ENCODE peak calls at places on chromosomes 1 and 21, in five cellular contexts. One of them, this sample, is unnamed.

GRCh38 chr1:182087304-182087703 is 25.8 kb upstream of the ZNF648 start:
- DNase-seq in heart left ventricle: no peak
- DNase-seq in transverse colon: no peak
- DNase-seq in sigmoid colon: no peak
- DNase-seq in thyroid gland: no peak
- DNase-seq in this sample: peak; percentile 35

GRCh38 chr1:45971922-45972321 is 160.5 kb downstream of the PIK3R3 start:
- DNase-seq in heart left ventricle: no peak
- DNase-seq in transverse colon: no peak
- DNase-seq in sigmoid colon: no peak
- DNase-seq in thyroid gland: no peak
- DNase-seq in this sample: no peak

GRCh38 chr1:112448937-112449629 is 53.1 kb downstream of the CTTNBP2NL start:
- DNase-seq in heart left ventricle: no peak
- DNase-seq in transverse colon: no peak
- DNase-seq in sigmoid colon: no peak
- DNase-seq in thyroid gland: no peak
- DNase-seq in this sample: no peak

GRCh38 chr1:88892146-88892877 is 945 bp upstream of the GTF2B start:
- DNase-seq in heart left ventricle: no peak
- DNase-seq in transverse colon: no peak
- DNase-seq in sigmoid colon: no peak
- DNase-seq in thyroid gland: no peak
- DNase-seq in this sample: peak; percentile 45

GRCh38 chr1:224454337-224455055 is 19.9 kb upstream of the WDR26 start:
- DNase-seq in heart left ventricle: no peak
- DNase-seq in transverse colon: peak; percentile 59
- DNase-seq in sigmoid colon: no peak
- DNase-seq in thyroid gland: peak; percentile 41
- DNase-seq in this sample: no peak

GRCh38 chr1:12585536-12585935 is 32.5 kb downstream of the DHRS3 start:
- DNase-seq in heart left ventricle: peak; percentile 19
- DNase-seq in transverse colon: no peak
- DNase-seq in sigmoid colon: no peak
- DNase-seq in thyroid gland: no peak
- DNase-seq in this sample: no peak

GRCh38 chr21:45973475-45974072 is 8.0 kb upstream of the COL6A1 start:
- DNase-seq in heart left ventricle: peak; percentile 92
- DNase-seq in transverse colon: peak; percentile 76
- DNase-seq in sigmoid colon: peak; percentile 96
- DNase-seq in thyroid gland: peak; percentile 78
- DNase-seq in this sample: peak; percentile 15

GRCh38 chr1:232831895-232832294 is 26.7 kb downstream of the MAP10 start:
- DNase-seq in heart left ventricle: no peak
- DNase-seq in transverse colon: no peak
- DNase-seq in sigmoid colon: no peak
- DNase-seq in thyroid gland: no peak
- DNase-seq in this sample: no peak

GRCh38 chr1:48619529-48619928 is 147.5 kb upstream of the SPATA6 start:
- DNase-seq in heart left ventricle: peak; percentile 29
- DNase-seq in transverse colon: no peak
- DNase-seq in sigmoid colon: no peak
- DNase-seq in thyroid gland: no peak
- DNase-seq in this sample: no peak

GRCh38 chr1:3066250-3066711 is 2.7 kb upstream of the PRDM16 start:
- DNase-seq in heart left ventricle: peak; percentile 82
- DNase-seq in transverse colon: peak; percentile 6
- DNase-seq in sigmoid colon: peak; percentile 58
- DNase-seq in thyroid gland: peak; percentile 91
- DNase-seq in this sample: no peak

GRCh38 chr1:151867785-151868403 is 14.4 kb upstream of the THEM5 start:
- DNase-seq in heart left ventricle: no peak
- DNase-seq in transverse colon: peak; percentile 15
- DNase-seq in sigmoid colon: no peak
- DNase-seq in thyroid gland: no peak
- DNase-seq in this sample: no peak

GRCh38 chr1:84300991-84301758 is at the start of gene SAMD13:
- DNase-seq in heart left ventricle: peak; percentile 88
- DNase-seq in transverse colon: peak; percentile 90
- DNase-seq in sigmoid colon: peak; percentile 84
- DNase-seq in thyroid gland: peak; percentile 93
- DNase-seq in this sample: peak; percentile 81

GRCh38 chr21:34570315-34570714 is 44.6 kb downstream of the RCAN1 start:
- DNase-seq in heart left ventricle: no peak
- DNase-seq in transverse colon: no peak
- DNase-seq in sigmoid colon: no peak
- DNase-seq in thyroid gland: no peak
- DNase-seq in this sample: no peak

GRCh38 chr1:23423415-23424170 is 955 bp downstream of the TCEA3 start:
- DNase-seq in heart left ventricle: peak; percentile 50
- DNase-seq in transverse colon: peak; percentile 88
- DNase-seq in sigmoid colon: no peak
- DNase-seq in thyroid gland: peak; percentile 70
- DNase-seq in this sample: no peak

GRCh38 chr1:75614455-75615379 is 3.8 kb upstream of the SLC44A5 start:
- DNase-seq in heart left ventricle: peak; percentile 41
- DNase-seq in transverse colon: peak; percentile 9
- DNase-seq in sigmoid colon: no peak
- DNase-seq in thyroid gland: peak; percentile 31
- DNase-seq in this sample: peak; percentile 7

GRCh38 chr1:38028105-38028591 is 15.6 kb downstream of the UTP11 start:
- DNase-seq in heart left ventricle: no peak
- DNase-seq in transverse colon: no peak
- DNase-seq in sigmoid colon: no peak
- DNase-seq in thyroid gland: no peak
- DNase-seq in this sample: no peak

GRCh38 chr1:36553591-36554417 is 71.1 kb upstream of the CSF3R start:
- DNase-seq in heart left ventricle: peak; percentile 57
- DNase-seq in transverse colon: peak; percentile 44
- DNase-seq in sigmoid colon: peak; percentile 57
- DNase-seq in thyroid gland: peak; percentile 40
- DNase-seq in this sample: peak; percentile 52

GRCh38 chr21:41411449-41412089 is 14.5 kb upstream of the MX1 start:
- DNase-seq in heart left ventricle: peak; percentile 56
- DNase-seq in transverse colon: peak; percentile 83
- DNase-seq in sigmoid colon: no peak
- DNase-seq in thyroid gland: peak; percentile 73
- DNase-seq in this sample: no peak

GRCh38 chr1:174060090-174060489 is 37.9 kb upstream of the RC3H1 start:
- DNase-seq in heart left ventricle: no peak
- DNase-seq in transverse colon: no peak
- DNase-seq in sigmoid colon: no peak
- DNase-seq in thyroid gland: no peak
- DNase-seq in this sample: no peak

GRCh38 chr1:40341509-40342380 is 24.7 kb upstream of the COL9A2 start:
- DNase-seq in heart left ventricle: no peak
- DNase-seq in transverse colon: no peak
- DNase-seq in sigmoid colon: no peak
- DNase-seq in thyroid gland: no peak
- DNase-seq in this sample: no peak

GRCh38 chr21:25607151-25607811 is at the start of gene MRPL39:
- DNase-seq in heart left ventricle: peak; percentile 90
- DNase-seq in transverse colon: peak; percentile 89
- DNase-seq in sigmoid colon: peak; percentile 92
- DNase-seq in thyroid gland: peak; percentile 79
- DNase-seq in this sample: peak; percentile 92
- TF ChIP-seq POLR2A in heart left ventricle: no peak
- TF ChIP-seq POLR2A in transverse colon: peak; percentile 55
- TF ChIP-seq POLR2A in sigmoid colon: no peak
- TF ChIP-seq POLR2A in thyroid gland: peak; percentile 43
- TF ChIP-seq POLR2A in this sample: peak; percentile 79

GRCh38 chr1:239619190-239619589 is 232.8 kb downstream of the CHRM3 start:
- DNase-seq in heart left ventricle: no peak
- DNase-seq in transverse colon: no peak
- DNase-seq in sigmoid colon: no peak
- DNase-seq in thyroid gland: no peak
- DNase-seq in this sample: no peak
- TF ChIP-seq POLR2A in heart left ventricle: no peak
- TF ChIP-seq POLR2A in transverse colon: no peak
- TF ChIP-seq POLR2A in sigmoid colon: no peak
- TF ChIP-seq POLR2A in thyroid gland: no peak
- TF ChIP-seq POLR2A in this sample: no peak

GRCh38 chr1:58780586-58781452 is 3.0 kb downstream of the JUN start:
- DNase-seq in heart left ventricle: no peak
- DNase-seq in transverse colon: no peak
- DNase-seq in sigmoid colon: no peak
- DNase-seq in thyroid gland: no peak
- DNase-seq in this sample: no peak
- TF ChIP-seq POLR2A in heart left ventricle: no peak
- TF ChIP-seq POLR2A in transverse colon: peak; percentile 68
- TF ChIP-seq POLR2A in sigmoid colon: no peak
- TF ChIP-seq POLR2A in thyroid gland: peak; percentile 24
- TF ChIP-seq POLR2A in this sample: no peak

DNA sequence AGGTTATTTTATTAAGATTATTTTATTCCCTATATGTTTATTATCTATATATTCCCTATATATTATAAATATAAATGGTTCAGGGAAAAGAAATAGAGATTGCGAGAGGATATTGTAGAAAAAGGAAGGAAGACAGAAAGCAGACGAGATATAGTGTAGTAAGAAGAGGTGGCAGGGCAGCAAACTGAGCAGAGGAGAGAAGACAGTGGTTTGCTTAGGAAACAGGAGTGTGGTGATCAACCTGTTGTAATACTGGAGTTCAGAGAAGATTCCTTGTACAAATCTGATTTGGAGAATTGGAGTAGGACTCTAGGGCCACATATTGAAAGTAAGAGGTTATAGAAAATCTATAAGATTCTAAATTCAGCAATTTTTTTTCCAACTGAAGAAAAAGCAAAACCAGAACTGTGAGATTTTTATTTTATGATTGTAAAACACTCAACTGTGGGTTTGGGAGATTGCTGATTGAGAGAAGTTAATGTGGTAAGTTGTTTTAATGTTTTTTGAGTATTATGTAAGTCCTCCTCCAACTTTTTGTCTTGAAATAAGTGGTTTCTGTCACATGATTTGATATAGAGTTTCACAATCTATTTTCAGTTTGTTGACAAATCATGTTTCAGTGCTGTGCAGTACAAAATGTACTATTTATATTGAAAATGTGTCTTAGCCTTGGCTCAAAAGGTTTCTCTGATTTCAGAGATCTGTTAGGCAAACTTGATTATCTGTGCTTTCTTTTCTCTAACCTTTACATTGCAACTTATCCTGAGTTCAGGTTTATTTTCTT is 9.6 kb upstream of the AMY2B start:
- DNase-seq in heart left ventricle: no peak
- DNase-seq in transverse colon: no peak
- DNase-seq in sigmoid colon: no peak
- DNase-seq in thyroid gland: no peak
- DNase-seq in this sample: no peak
- TF ChIP-seq POLR2A in heart left ventricle: no peak
- TF ChIP-seq POLR2A in transverse colon: no peak
- TF ChIP-seq POLR2A in sigmoid colon: no peak
- TF ChIP-seq POLR2A in thyroid gland: peak; percentile 9
- TF ChIP-seq POLR2A in this sample: no peak

DNA sequence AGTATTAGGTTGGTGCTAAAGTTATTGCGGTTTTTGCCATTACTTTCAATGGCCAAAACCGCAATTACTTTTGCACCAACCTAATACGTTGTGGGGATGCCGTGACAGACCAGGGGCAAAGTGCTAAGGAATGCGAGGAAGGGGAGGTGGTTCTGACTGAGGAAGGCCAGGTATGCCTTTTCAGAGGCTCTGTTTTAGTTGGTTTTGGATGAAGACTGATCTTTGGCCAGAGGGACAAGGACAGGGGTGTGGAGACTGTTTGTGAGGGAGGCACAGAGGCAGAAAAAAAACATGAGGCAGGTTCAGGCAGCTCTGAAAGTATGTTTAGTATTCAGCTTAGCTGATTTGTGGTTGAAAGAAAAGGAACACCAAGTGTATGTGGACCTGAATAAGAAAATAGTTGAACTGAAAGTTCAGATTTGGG is 358.2 kb downstream of the RPS6KC1 start:
- DNase-seq in heart left ventricle: no peak
- DNase-seq in transverse colon: no peak
- DNase-seq in sigmoid colon: no peak
- DNase-seq in thyroid gland: no peak
- DNase-seq in this sample: no peak
- TF ChIP-seq POLR2A in heart left ventricle: no peak
- TF ChIP-seq POLR2A in transverse colon: no peak
- TF ChIP-seq POLR2A in sigmoid colon: no peak
- TF ChIP-seq POLR2A in thyroid gland: no peak
- TF ChIP-seq POLR2A in this sample: no peak

This sample was measured in erythroblast.